ENCODE peak calls at places on chromosome 20, in four cellular contexts. One of them, this sample, is unnamed.

GRCh38 chr20:11843289-11843688 is 74.4 kb upstream of the BTBD3 start:
- DNase-seq in heart left ventricle: no peak
- DNase-seq in choroid plexus epithelial cell: no peak
- DNase-seq in left ventricle myocardium inferior: no peak
- DNase-seq in this sample: no peak

GRCh38 chr20:53934421-53935352 is 135.7 kb downstream of the BCAS1 start:
- DNase-seq in heart left ventricle: peak
- DNase-seq in choroid plexus epithelial cell: peak
- DNase-seq in left ventricle myocardium inferior: peak
- DNase-seq in this sample: peak

GRCh38 chr20:38727602-38728236 is 3.4 kb downstream of the SLC32A1 start:
- DNase-seq in left ventricle myocardium inferior: no peak
- DNase-seq in choroid plexus epithelial cell: no peak
- DNase-seq in heart left ventricle: no peak
- DNase-seq in this sample: no peak

GRCh38 chr20:50575869-50576720 is 65.9 kb downstream of the PTPN1 start:
- DNase-seq in choroid plexus epithelial cell: peak
- DNase-seq in heart left ventricle: peak
- DNase-seq in left ventricle myocardium inferior: peak
- DNase-seq in this sample: peak

GRCh38 chr20:17868146-17868545 is 100.4 kb downstream of the SNX5 start:
- DNase-seq in choroid plexus epithelial cell: no peak
- DNase-seq in left ventricle myocardium inferior: no peak
- DNase-seq in heart left ventricle: no peak
- DNase-seq in this sample: no peak

GRCh38 chr20:12358006-12358654 is 440.4 kb downstream of the BTBD3 start:
- DNase-seq in choroid plexus epithelial cell: peak
- DNase-seq in heart left ventricle: no peak
- DNase-seq in left ventricle myocardium inferior: no peak
- DNase-seq in this sample: no peak

GRCh38 chr20:24337074-24337473 is 132.4 kb upstream of the SYNDIG1 start:
- DNase-seq in left ventricle myocardium inferior: no peak
- DNase-seq in choroid plexus epithelial cell: peak
- DNase-seq in heart left ventricle: no peak
- DNase-seq in this sample: peak

GRCh38 chr20:19809487-19809886 is 51.4 kb downstream of the RIN2 start:
- DNase-seq in choroid plexus epithelial cell: peak
- DNase-seq in left ventricle myocardium inferior: no peak
- DNase-seq in heart left ventricle: no peak
- DNase-seq in this sample: no peak

GRCh38 chr20:60630609-60631008 is 621.5 kb upstream of the CDH4 start:
- DNase-seq in heart left ventricle: no peak
- DNase-seq in left ventricle myocardium inferior: no peak
- DNase-seq in choroid plexus epithelial cell: no peak
- DNase-seq in this sample: no peak

GRCh38 chr20:49276895-49277785 is 717 bp downstream of the ZNFX1 start:
- DNase-seq in left ventricle myocardium inferior: peak
- DNase-seq in heart left ventricle: peak
- DNase-seq in choroid plexus epithelial cell: no peak
- DNase-seq in this sample: no peak

GRCh38 chr20:52104546-52105044 is 87.0 kb downstream of the ZFP64 start:
- DNase-seq in heart left ventricle: no peak
- DNase-seq in choroid plexus epithelial cell: peak
- DNase-seq in left ventricle myocardium inferior: no peak
- DNase-seq in this sample: peak

GRCh38 chr20:45136911-45137310 is 12.6 kb upstream of the WFDC12 start:
- DNase-seq in choroid plexus epithelial cell: no peak
- DNase-seq in left ventricle myocardium inferior: no peak
- DNase-seq in heart left ventricle: no peak
- DNase-seq in this sample: no peak

GRCh38 chr20:5061209-5061608 is 58.5 kb downstream of the PCNA start:
- DNase-seq in choroid plexus epithelial cell: no peak
- DNase-seq in left ventricle myocardium inferior: no peak
- DNase-seq in heart left ventricle: no peak
- DNase-seq in this sample: no peak

GRCh38 chr20:1801551-1801950 is 93.7 kb upstream of the SIRPA start:
- DNase-seq in choroid plexus epithelial cell: no peak
- DNase-seq in heart left ventricle: no peak
- DNase-seq in left ventricle myocardium inferior: no peak
- DNase-seq in this sample: no peak

GRCh38 chr20:19073584-19074198 is 138.8 kb upstream of the SLC24A3 start:
- DNase-seq in left ventricle myocardium inferior: no peak
- DNase-seq in choroid plexus epithelial cell: no peak
- DNase-seq in heart left ventricle: no peak
- DNase-seq in this sample: no peak

GRCh38 chr20:46618316-46619110 is 32.7 kb downstream of the SLC13A3 start:
- DNase-seq in choroid plexus epithelial cell: no peak
- DNase-seq in heart left ventricle: no peak
- DNase-seq in left ventricle myocardium inferior: no peak
- DNase-seq in this sample: no peak

GRCh38 chr20:57266251-57267157 is at the start of gene BMP7:
- DNase-seq in choroid plexus epithelial cell: no peak
- DNase-seq in left ventricle myocardium inferior: no peak
- DNase-seq in heart left ventricle: no peak
- DNase-seq in this sample: no peak

GRCh38 chr20:63234693-63235398 is 859 bp upstream of the BIRC7 start:
- DNase-seq in heart left ventricle: no peak
- DNase-seq in left ventricle myocardium inferior: no peak
- DNase-seq in choroid plexus epithelial cell: no peak
- DNase-seq in this sample: no peak
- TF ChIP-seq CTCF in heart left ventricle: peak
- TF ChIP-seq CTCF in left ventricle myocardium inferior: peak
- TF ChIP-seq CTCF in choroid plexus epithelial cell: peak
- TF ChIP-seq CTCF in this sample: peak

GRCh38 chr20:41889871-41890224 is 271.7 kb upstream of the CHD6 start:
- DNase-seq in left ventricle myocardium inferior: no peak
- DNase-seq in heart left ventricle: no peak
- DNase-seq in choroid plexus epithelial cell: no peak
- DNase-seq in this sample: no peak

GRCh38 chr20:41887500-41887899 is 269.3 kb upstream of the CHD6 start:
- DNase-seq in left ventricle myocardium inferior: no peak
- DNase-seq in choroid plexus epithelial cell: no peak
- DNase-seq in heart left ventricle: no peak
- DNase-seq in this sample: no peak

GRCh38 chr20:41892031-41892430 is 273.9 kb upstream of the CHD6 start:
- DNase-seq in choroid plexus epithelial cell: no peak
- DNase-seq in heart left ventricle: no peak
- DNase-seq in left ventricle myocardium inferior: no peak
- DNase-seq in this sample: no peak

GRCh38 chr20:41888434-41888833 is 270.3 kb upstream of the CHD6 start:
- DNase-seq in left ventricle myocardium inferior: no peak
- DNase-seq in heart left ventricle: no peak
- DNase-seq in choroid plexus epithelial cell: no peak
- DNase-seq in this sample: no peak

DNA sequence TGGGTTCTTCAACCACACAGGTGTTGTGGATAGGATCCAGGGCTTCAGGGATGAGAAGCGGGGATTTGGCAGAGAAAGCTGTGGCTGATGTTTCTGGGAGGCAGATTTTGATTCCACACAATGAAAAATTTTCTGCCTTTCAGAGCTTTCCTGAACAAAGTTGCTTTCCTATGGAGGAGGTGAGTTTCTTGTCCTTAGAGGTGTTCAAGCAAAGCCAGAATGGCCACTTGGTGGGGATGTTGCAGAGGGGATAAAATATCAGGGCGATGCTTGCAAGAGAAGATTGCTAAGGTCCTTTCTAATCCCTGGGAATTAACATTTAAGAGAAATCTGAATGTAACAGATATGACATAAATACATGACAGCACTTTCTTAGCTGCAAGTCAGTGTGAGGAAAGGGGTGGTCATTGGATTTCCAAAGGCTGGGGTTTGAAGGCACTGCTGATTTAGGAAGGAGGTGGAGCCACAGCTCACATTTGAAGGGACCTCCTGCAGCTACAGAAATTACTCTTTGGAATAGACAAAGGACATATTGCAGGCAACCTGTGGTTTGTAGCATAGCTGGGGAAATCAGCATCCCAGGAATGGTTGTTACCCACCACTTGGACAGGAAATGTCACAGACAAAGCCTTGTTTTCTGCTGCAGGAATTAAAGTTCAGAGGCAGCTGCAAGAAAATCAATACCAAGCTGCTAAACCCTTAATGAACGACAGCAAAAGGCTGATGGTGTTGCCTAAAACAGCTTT is 271.1 kb upstream of the CHD6 start:
- DNase-seq in heart left ventricle: no peak
- DNase-seq in left ventricle myocardium inferior: no peak
- DNase-seq in choroid plexus epithelial cell: no peak
- DNase-seq in this sample: no peak
- TF ChIP-seq CTCF in heart left ventricle: peak
- TF ChIP-seq CTCF in left ventricle myocardium inferior: peak
- TF ChIP-seq CTCF in choroid plexus epithelial cell: no peak
- TF ChIP-seq CTCF in this sample: no peak

GRCh38 chr20:63031251-63032014 is 24.7 kb upstream of the BHLHE23 start:
- DNase-seq in choroid plexus epithelial cell: no peak
- DNase-seq in left ventricle myocardium inferior: peak
- DNase-seq in heart left ventricle: no peak
- DNase-seq in this sample: no peak

GRCh38 chr20:63032026-63032800 is 25.4 kb upstream of the BHLHE23 start:
- DNase-seq in left ventricle myocardium inferior: peak
- DNase-seq in heart left ventricle: no peak
- DNase-seq in choroid plexus epithelial cell: no peak
- DNase-seq in this sample: no peak

GRCh38 chr20:63028461-63028921 is 21.7 kb upstream of the BHLHE23 start:
- DNase-seq in heart left ventricle: no peak
- DNase-seq in left ventricle myocardium inferior: no peak
- DNase-seq in choroid plexus epithelial cell: no peak
- DNase-seq in this sample: no peak

GRCh38 chr20:63027425-63028389 is 20.9 kb upstream of the BHLHE23 start:
- DNase-seq in heart left ventricle: no peak
- DNase-seq in choroid plexus epithelial cell: no peak
- DNase-seq in left ventricle myocardium inferior: peak
- DNase-seq in this sample: no peak

GRCh38 chr20:63029358-63030121 is 22.8 kb upstream of the BHLHE23 start:
- DNase-seq in heart left ventricle: no peak
- DNase-seq in left ventricle myocardium inferior: peak
- DNase-seq in choroid plexus epithelial cell: no peak
- DNase-seq in this sample: no peak
- TF ChIP-seq CTCF in heart left ventricle: no peak
- TF ChIP-seq CTCF in left ventricle myocardium inferior: no peak
- TF ChIP-seq CTCF in choroid plexus epithelial cell: no peak
- TF ChIP-seq CTCF in this sample: no peak

GRCh38 chr20:63329331-63330083 is 31.6 kb downstream of the CHRNA4 start:
- DNase-seq in left ventricle myocardium inferior: peak
- DNase-seq in heart left ventricle: no peak
- DNase-seq in choroid plexus epithelial cell: no peak
- DNase-seq in this sample: no peak
- TF ChIP-seq CTCF in left ventricle myocardium inferior: no peak
- TF ChIP-seq CTCF in heart left ventricle: no peak
- TF ChIP-seq CTCF in choroid plexus epithelial cell: no peak
- TF ChIP-seq CTCF in this sample: no peak

GRCh38 chr20:36361406-36361805 is 55.3 kb downstream of the DLGAP4 start:
- DNase-seq in left ventricle myocardium inferior: no peak
- DNase-seq in heart left ventricle: no peak
- DNase-seq in choroid plexus epithelial cell: no peak
- DNase-seq in this sample: no peak

GRCh38 chr20:36362978-36363713 is 57.0 kb downstream of the DLGAP4 start:
- DNase-seq in left ventricle myocardium inferior: no peak
- DNase-seq in choroid plexus epithelial cell: no peak
- DNase-seq in heart left ventricle: no peak
- DNase-seq in this sample: no peak

GRCh38 chr20:36360429-36360828 is 54.3 kb downstream of the DLGAP4 start:
- DNase-seq in left ventricle myocardium inferior: no peak
- DNase-seq in heart left ventricle: no peak
- DNase-seq in choroid plexus epithelial cell: no peak
- DNase-seq in this sample: no peak

GRCh38 chr20:36362261-36362660 is 56.1 kb downstream of the DLGAP4 start:
- DNase-seq in choroid plexus epithelial cell: no peak
- DNase-seq in heart left ventricle: no peak
- DNase-seq in left ventricle myocardium inferior: no peak
- DNase-seq in this sample: no peak

DNA sequence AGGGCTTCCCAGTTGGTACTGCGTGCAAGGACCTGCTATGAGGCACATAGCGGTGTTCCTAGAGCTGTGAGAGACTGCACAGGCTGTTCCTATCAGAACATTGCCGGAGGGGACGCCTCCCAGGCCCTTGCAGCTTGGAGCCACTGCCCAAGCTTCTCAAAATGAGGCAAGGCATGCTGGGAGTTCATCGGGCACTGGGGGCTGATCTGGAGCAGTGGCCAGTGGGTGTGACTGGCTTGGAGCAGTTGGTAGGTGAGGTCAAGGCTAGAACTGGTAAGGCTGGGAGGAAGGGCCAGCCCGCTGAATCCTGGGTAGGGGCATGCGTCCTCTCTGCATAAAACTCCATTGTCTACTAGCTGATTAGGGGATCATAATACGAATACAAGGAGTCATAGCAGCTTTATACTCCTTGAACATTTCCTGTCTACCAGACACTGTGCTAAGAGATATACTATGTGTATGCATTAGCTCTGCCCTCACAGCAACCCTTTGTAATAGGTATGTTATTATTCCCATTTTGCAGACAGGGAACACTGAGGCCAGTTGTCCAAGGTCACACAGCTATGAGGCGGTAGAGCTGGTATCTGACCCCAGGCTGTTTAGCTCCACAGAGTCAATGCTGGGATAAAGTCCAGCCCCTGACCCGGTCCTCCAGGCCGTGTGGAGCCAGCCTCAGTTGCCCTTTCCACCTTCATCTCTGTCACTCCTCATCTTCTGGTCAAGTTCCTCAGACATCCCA is 53.7 kb downstream of the DLGAP4 start:
- DNase-seq in choroid plexus epithelial cell: no peak
- DNase-seq in heart left ventricle: no peak
- DNase-seq in left ventricle myocardium inferior: no peak
- DNase-seq in this sample: no peak
- TF ChIP-seq CTCF in choroid plexus epithelial cell: no peak
- TF ChIP-seq CTCF in heart left ventricle: no peak
- TF ChIP-seq CTCF in left ventricle myocardium inferior: no peak
- TF ChIP-seq CTCF in this sample: no peak

GRCh38 chr20:58636983-58637421 is 14.1 kb upstream of the STX16 start:
- DNase-seq in heart left ventricle: no peak
- DNase-seq in choroid plexus epithelial cell: no peak
- DNase-seq in left ventricle myocardium inferior: no peak
- DNase-seq in this sample: no peak
- TF ChIP-seq CTCF in heart left ventricle: no peak
- TF ChIP-seq CTCF in choroid plexus epithelial cell: peak
- TF ChIP-seq CTCF in left ventricle myocardium inferior: peak
- TF ChIP-seq CTCF in this sample: peak